ENCODE peak calls at places on chromosomes 3 and 15, in five cellular contexts. J is HepG2, N is neural progenitor cell, O is GM23338, R is H1. Y is an unnamed sample. For H3K4me1, the result is how much of the 10 kb centered on the place peaks cover.

GRCh38 chr3:128006061-128006470 is 46.2 kb upstream of the SEC61A1 start:
- DNase-seq in O (peak), J (no peak), R (peak), N (peak), Y (no peak)

GRCh38 chr3:58531555-58531954 is 5.4 kb downstream of the ACOX2 start:
- DNase-seq in O (no peak), N (no peak), J (no peak), R (no peak), Y (no peak)

GRCh38 chr3:132079150-132079549 is 44.3 kb upstream of the CPNE4 start:
- DNase-seq in N (no peak), O (no peak), R (no peak), J (no peak), Y (no peak)

GRCh38 chr3:138960417-138960852 is 13.4 kb downstream of the FOXL2NB start:
- DNase-seq in R (no peak), N (no peak), O (no peak), J (no peak), Y (no peak)

GRCh38 chr15:65339926-65340325 is 35.4 kb downstream of the RNU5B-1 start:
- DNase-seq in J (no peak), N (no peak), O (peak), R (no peak), Y (no peak)

GRCh38 chr3:111070772-111071256 is 802 bp upstream of the NECTIN3 start:
- DNase-seq in R (no peak), N (no peak), O (peak), J (peak), Y (no peak)

GRCh38 chr3:64815195-64815627 is 127.4 kb upstream of the ADAMTS9 start:
- DNase-seq in R (no peak), N (no peak), J (no peak), O (no peak), Y (no peak)

GRCh38 chr3:106013971-106014370 is 145.2 kb upstream of the CBLB start:
- DNase-seq in N (no peak), O (no peak), R (no peak), J (no peak), Y (peak)

GRCh38 chr15:48645558-48646330 is at the start of gene FBN1:
- DNase-seq in J (peak), O (peak), N (peak), R (peak), Y (no peak)

GRCh38 chr15:32909431-32909830 is 191.6 kb downstream of the GREM1 start:
- DNase-seq in J (no peak), R (no peak), N (no peak), O (no peak), Y (no peak)

DNA sequence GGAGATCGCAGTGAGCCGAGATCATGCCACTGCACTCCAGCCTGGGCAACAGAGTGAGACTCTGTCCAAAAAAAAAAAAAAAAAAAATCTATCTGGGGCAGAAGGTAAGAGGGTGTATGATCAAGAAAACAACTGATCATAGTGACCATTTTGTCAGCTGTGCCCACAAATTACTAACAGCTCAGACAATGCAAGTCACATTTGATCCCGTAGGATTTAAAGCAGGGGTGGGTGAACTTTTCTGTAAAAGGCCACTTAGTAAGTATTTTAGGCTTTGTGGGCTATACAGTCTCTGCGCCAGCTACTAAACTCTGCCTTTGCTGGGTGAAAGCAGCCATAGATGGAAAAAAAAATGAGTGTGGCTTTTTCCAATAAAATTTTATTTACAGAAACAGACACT is 57.6 kb upstream of the ABI3BP start:
- DNase-seq in J (no peak), R (no peak), O (no peak), N (no peak), Y (no peak)
- TF ChIP-seq EZH2 in J (no peak), R (no peak), O (no peak), N (no peak), Y (no peak)

GRCh38 chr15:63476229-63476632 is 28.2 kb upstream of the USP3 start:
- DNase-seq in J (peak), N (no peak), O (no peak), R (no peak), Y (peak)
- H2AFZ ChIP-seq in J (no peak), N (no peak), O (no peak), R (no peak), Y (peak)

GRCh38 chr3:126557761-126558160 is 971 bp downstream of the C3orf22 start:
- DNase-seq in N (no peak), J (no peak), O (no peak), R (no peak), Y (no peak)
- H3K4me1 ChIP-seq in N (under half), J (under half), O (under half), R (under half), Y (under half)

GRCh38 chr3:184488577-184488976 is 73.0 kb upstream of the EPHB3 start:
- DNase-seq in N (no peak), O (no peak), J (no peak), R (no peak), Y (no peak)

GRCh38 chr3:184489457-184489856 is 72.1 kb upstream of the EPHB3 start:
- DNase-seq in J (no peak), R (no peak), N (no peak), O (no peak), Y (no peak)

GRCh38 chr3:184491867-184492615 is 69.5 kb upstream of the EPHB3 start:
- DNase-seq in R (no peak), J (no peak), N (no peak), O (peak), Y (no peak)

GRCh38 chr3:184486614-184487013 is 75.0 kb upstream of the EPHB3 start:
- DNase-seq in R (no peak), J (no peak), N (no peak), O (no peak), Y (no peak)

DNA sequence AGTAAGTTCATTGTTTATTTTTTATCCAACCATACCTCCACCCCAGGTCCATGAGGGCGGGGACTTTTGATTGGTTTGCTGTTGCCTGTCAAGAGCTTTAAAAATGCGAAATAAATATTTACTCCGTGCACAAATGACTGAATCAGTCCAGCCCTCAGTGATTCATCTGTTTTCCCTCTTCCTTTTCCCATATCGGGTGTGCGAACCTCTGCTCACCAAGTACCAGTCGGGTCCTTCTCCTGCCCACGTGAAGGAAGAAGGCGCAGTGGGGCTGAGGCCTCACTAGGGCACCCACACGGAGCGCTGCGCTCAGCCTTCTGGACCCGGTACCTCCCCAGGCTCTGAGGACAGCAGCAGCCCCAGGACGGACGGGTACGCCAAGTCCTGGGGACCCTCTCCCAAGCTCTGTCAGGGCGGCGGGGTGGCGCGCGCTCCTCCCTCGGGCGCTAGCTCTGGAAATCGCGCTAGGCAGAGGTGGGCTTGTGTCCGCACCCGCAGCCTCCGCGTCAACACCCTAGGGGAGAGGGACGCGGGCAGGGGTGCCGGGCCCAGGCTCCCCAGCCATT is 70.5 kb upstream of the EPHB3 start:
- DNase-seq in J (no peak), R (no peak), O (peak), N (no peak), Y (no peak)
- TF ChIP-seq EZH2 in J (no peak), R (no peak), O (peak), N (peak), Y (no peak)

DNA sequence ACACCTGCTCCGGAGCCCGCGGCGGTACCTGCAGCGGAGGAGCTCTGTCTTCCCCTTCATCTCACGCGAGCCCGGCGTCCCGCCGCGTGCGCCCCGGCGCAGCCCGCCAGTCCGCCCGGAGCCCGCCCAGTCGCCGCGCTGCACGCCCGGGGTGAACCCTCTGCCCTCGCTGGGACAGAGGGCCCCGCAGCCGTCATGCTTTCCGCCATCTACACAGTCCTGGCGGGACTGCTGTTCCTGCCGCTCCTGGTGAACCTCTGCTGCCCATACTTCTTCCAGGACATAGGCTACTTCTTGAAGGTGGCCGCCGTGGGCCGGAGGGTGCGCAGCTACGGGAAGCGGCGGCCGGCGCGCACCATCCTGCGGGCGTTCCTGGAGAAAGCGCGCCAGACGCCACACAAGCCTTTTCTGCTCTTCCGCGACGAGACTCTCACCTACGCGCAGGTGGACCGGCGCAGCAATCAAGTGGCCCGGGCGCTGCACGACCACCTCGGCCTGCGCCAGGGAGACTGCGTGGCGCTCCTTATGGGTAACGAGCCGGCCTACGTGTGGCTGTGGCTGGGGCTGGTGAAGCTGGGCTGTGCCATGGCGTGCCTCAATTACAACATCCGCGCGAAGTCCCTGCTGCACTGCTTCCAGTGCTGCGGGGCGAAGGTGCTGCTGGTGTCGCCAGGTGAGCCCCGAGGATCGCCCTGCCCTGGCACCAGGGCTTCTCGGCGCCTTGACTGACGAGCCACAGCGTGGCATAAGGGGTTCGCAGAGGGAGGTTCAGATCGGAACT is 427 bp downstream of the SLC27A2 start:
- DNase-seq in O (peak), N (peak), R (peak), J (no peak), Y (no peak)
- H2AFZ ChIP-seq in O (peak), N (peak), R (peak), J (no peak), Y (peak)

GRCh38 chr15:88378259-88378658 is 88.9 kb downstream of the MRPL46 start:
- DNase-seq in J (no peak), N (no peak), O (no peak), R (no peak), Y (no peak)

GRCh38 chr15:88376574-88377174 is 90.5 kb downstream of the MRPL46 start:
- DNase-seq in J (no peak), R (no peak), N (no peak), O (no peak), Y (no peak)

GRCh38 chr15:88375234-88375926 is 91.8 kb downstream of the MRPL46 start:
- DNase-seq in O (peak), N (peak), J (no peak), R (peak), Y (no peak)

GRCh38 chr15:88382482-88382983 is 84.7 kb downstream of the MRPL46 start:
- DNase-seq in J (no peak), R (no peak), O (no peak), N (no peak), Y (no peak)

DNA sequence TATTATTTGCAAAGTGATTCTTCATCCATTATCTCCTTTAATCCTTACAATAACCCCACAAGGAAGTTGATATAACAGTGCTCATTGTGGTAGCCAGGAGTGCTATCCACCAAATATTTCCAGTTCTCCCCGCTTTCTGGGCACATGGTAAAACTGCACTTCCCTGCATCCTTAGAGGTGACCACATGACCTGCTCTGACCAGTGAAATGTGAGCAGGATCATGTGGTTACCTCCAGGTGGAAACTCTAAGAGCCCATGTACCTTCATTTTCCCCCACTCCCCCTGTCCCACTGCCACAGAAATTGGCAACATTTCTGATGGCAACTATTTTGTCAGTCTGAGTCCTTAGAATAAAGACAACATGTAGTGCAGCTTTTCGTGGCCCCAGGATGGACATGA is 89.7 kb downstream of the MRPL46 start:
- DNase-seq in O (no peak), R (no peak), N (no peak), J (no peak), Y (no peak)
- H3K4me1 ChIP-seq in O (under half), R (under half), N (under half), J (under half), Y (under half)

GRCh38 chr3:170038434-170039110 is 777 bp downstream of the GPR160 start:
- DNase-seq in O (peak), R (peak), N (peak), J (no peak), Y (no peak)

GRCh38 chr3:170040283-170040907 is 2.6 kb downstream of the GPR160 start:
- DNase-seq in O (peak), J (no peak), R (no peak), N (peak), Y (no peak)

GRCh38 chr3:170043506-170043905 is 5.7 kb downstream of the GPR160 start:
- DNase-seq in R (no peak), J (no peak), N (no peak), O (no peak), Y (no peak)

GRCh38 chr3:170033489-170033888 is 4.3 kb upstream of the GPR160 start:
- DNase-seq in O (no peak), J (no peak), N (no peak), R (no peak), Y (no peak)

GRCh38 chr3:170037463-170038433 is at the start of gene GPR160:
- DNase-seq in O (peak), R (peak), N (peak), J (peak), Y (no peak)
- TF ChIP-seq EZH2 in O (no peak), R (no peak), N (no peak), J (no peak), Y (no peak)

GRCh38 chr15:62089616-62090015 is 22.8 kb downstream of the C2CD4A start:
- DNase-seq in O (no peak), J (no peak), N (no peak), R (no peak), Y (no peak)

GRCh38 chr15:62083168-62084154 is 16.7 kb downstream of the C2CD4A start:
- DNase-seq in R (no peak), N (no peak), O (no peak), J (no peak), Y (no peak)

GRCh38 chr15:62088361-62088693 is 21.6 kb downstream of the C2CD4A start:
- DNase-seq in J (no peak), R (no peak), N (no peak), O (no peak), Y (no peak)

GRCh38 chr15:62087671-62088360 is 21.0 kb downstream of the C2CD4A start:
- DNase-seq in J (no peak), O (no peak), N (no peak), R (no peak), Y (no peak)

DNA sequence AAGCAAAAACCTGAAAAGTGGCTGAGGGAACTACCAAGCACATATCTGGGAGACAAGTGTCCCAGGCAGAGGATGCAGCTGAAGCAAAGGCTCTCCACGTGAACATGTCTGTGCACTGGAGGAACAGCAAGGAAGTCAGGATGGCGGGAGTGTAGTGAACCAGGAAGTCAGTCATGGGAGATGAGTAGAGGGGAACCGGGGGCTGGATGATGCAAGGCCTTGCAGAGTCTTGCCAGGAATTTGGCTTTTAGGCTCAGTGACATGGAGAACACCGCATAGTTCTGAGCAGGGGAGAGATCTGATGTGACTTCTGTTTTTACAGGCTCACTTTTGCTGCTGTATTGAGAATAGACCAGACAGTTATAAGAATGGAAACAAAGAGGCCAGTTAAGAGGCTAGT is 19.0 kb downstream of the C2CD4A start:
- DNase-seq in R (no peak), O (no peak), J (no peak), N (no peak), Y (no peak)
- H2AFZ ChIP-seq in R (no peak), O (no peak), J (no peak), N (no peak), Y (no peak)